ENCODE peak calls at places on chromosomes 3 and 15, in eight cellular contexts. One of them, this sample, is unnamed.

GRCh38 chr3:127961963-127962362 is 46.9 kb downstream of the KBTBD12 start:
- DNase-seq in mammary epithelial cell: peak; percentile 95
- DNase-seq in progenitor cell of endocrine pancreas: no peak
- DNase-seq in activated CD8-positive, alpha-beta memory T cell treated with anti-CD3 and anti-CD28 coated beads, Interleukin-2, amount 50 U/mL, for 4 hours: no peak
- DNase-seq in GM19239: no peak
- DNase-seq in IMR-90: peak; percentile 25
- DNase-seq in choroid plexus epithelial cell: peak; percentile 34
- DNase-seq in NCI-H1092 treated with DMSO at 0.1 percent for 48 hours: no peak
- DNase-seq in this sample: no peak

GRCh38 chr3:183381673-183382072 is 46.7 kb downstream of the MCF2L2 start:
- DNase-seq in GM19239: no peak
- DNase-seq in NCI-H1092 treated with DMSO at 0.1 percent for 48 hours: no peak
- DNase-seq in mammary epithelial cell: no peak
- DNase-seq in progenitor cell of endocrine pancreas: no peak
- DNase-seq in choroid plexus epithelial cell: no peak
- DNase-seq in activated CD8-positive, alpha-beta memory T cell treated with anti-CD3 and anti-CD28 coated beads, Interleukin-2, amount 50 U/mL, for 4 hours: no peak
- DNase-seq in IMR-90: no peak
- DNase-seq in this sample: no peak

GRCh38 chr3:37922721-37923575 is 61.3 kb downstream of the CTDSPL start:
- DNase-seq in activated CD8-positive, alpha-beta memory T cell treated with anti-CD3 and anti-CD28 coated beads, Interleukin-2, amount 50 U/mL, for 4 hours: no peak
- DNase-seq in progenitor cell of endocrine pancreas: no peak
- DNase-seq in mammary epithelial cell: no peak
- DNase-seq in GM19239: no peak
- DNase-seq in NCI-H1092 treated with DMSO at 0.1 percent for 48 hours: no peak
- DNase-seq in IMR-90: peak; percentile 61
- DNase-seq in choroid plexus epithelial cell: peak; percentile 50
- DNase-seq in this sample: no peak

GRCh38 chr3:95721938-95722337 is 1092.5 kb upstream of the EPHA6 start:
- DNase-seq in NCI-H1092 treated with DMSO at 0.1 percent for 48 hours: no peak
- DNase-seq in IMR-90: no peak
- DNase-seq in GM19239: no peak
- DNase-seq in progenitor cell of endocrine pancreas: no peak
- DNase-seq in mammary epithelial cell: no peak
- DNase-seq in choroid plexus epithelial cell: no peak
- DNase-seq in activated CD8-positive, alpha-beta memory T cell treated with anti-CD3 and anti-CD28 coated beads, Interleukin-2, amount 50 U/mL, for 4 hours: no peak
- DNase-seq in this sample: no peak

GRCh38 chr3:39207361-39208192 is 15.2 kb upstream of the XIRP1 start:
- DNase-seq in mammary epithelial cell: no peak
- DNase-seq in GM19239: no peak
- DNase-seq in NCI-H1092 treated with DMSO at 0.1 percent for 48 hours: no peak
- DNase-seq in progenitor cell of endocrine pancreas: no peak
- DNase-seq in choroid plexus epithelial cell: no peak
- DNase-seq in activated CD8-positive, alpha-beta memory T cell treated with anti-CD3 and anti-CD28 coated beads, Interleukin-2, amount 50 U/mL, for 4 hours: no peak
- DNase-seq in IMR-90: no peak
- DNase-seq in this sample: no peak

GRCh38 chr15:94631608-94632007 is 400.2 kb downstream of the MCTP2 start:
- DNase-seq in progenitor cell of endocrine pancreas: no peak
- DNase-seq in choroid plexus epithelial cell: no peak
- DNase-seq in IMR-90: no peak
- DNase-seq in GM19239: no peak
- DNase-seq in mammary epithelial cell: no peak
- DNase-seq in NCI-H1092 treated with DMSO at 0.1 percent for 48 hours: no peak
- DNase-seq in activated CD8-positive, alpha-beta memory T cell treated with anti-CD3 and anti-CD28 coated beads, Interleukin-2, amount 50 U/mL, for 4 hours: no peak
- DNase-seq in this sample: no peak

GRCh38 chr3:179526482-179526881 is 36.2 kb upstream of the ACTL6A start:
- DNase-seq in IMR-90: peak; percentile 27
- DNase-seq in mammary epithelial cell: no peak
- DNase-seq in choroid plexus epithelial cell: peak; percentile 23
- DNase-seq in activated CD8-positive, alpha-beta memory T cell treated with anti-CD3 and anti-CD28 coated beads, Interleukin-2, amount 50 U/mL, for 4 hours: no peak
- DNase-seq in progenitor cell of endocrine pancreas: no peak
- DNase-seq in NCI-H1092 treated with DMSO at 0.1 percent for 48 hours: no peak
- DNase-seq in GM19239: no peak
- DNase-seq in this sample: no peak

GRCh38 chr3:126484662-126485061 is 9.0 kb upstream of the ZXDC start:
- DNase-seq in NCI-H1092 treated with DMSO at 0.1 percent for 48 hours: no peak
- DNase-seq in GM19239: no peak
- DNase-seq in progenitor cell of endocrine pancreas: no peak
- DNase-seq in choroid plexus epithelial cell: no peak
- DNase-seq in activated CD8-positive, alpha-beta memory T cell treated with anti-CD3 and anti-CD28 coated beads, Interleukin-2, amount 50 U/mL, for 4 hours: no peak
- DNase-seq in IMR-90: no peak
- DNase-seq in mammary epithelial cell: no peak
- DNase-seq in this sample: no peak

GRCh38 chr3:58899159-58899952 is 150.5 kb downstream of the CFAP20DC start:
- DNase-seq in NCI-H1092 treated with DMSO at 0.1 percent for 48 hours: no peak
- DNase-seq in GM19239: no peak
- DNase-seq in mammary epithelial cell: no peak
- DNase-seq in IMR-90: no peak
- DNase-seq in choroid plexus epithelial cell: peak; percentile 29
- DNase-seq in activated CD8-positive, alpha-beta memory T cell treated with anti-CD3 and anti-CD28 coated beads, Interleukin-2, amount 50 U/mL, for 4 hours: peak; percentile 14
- DNase-seq in progenitor cell of endocrine pancreas: no peak
- DNase-seq in this sample: no peak

GRCh38 chr15:69758810-69759410 is 306.3 kb downstream of the RPLP1 start:
- DNase-seq in activated CD8-positive, alpha-beta memory T cell treated with anti-CD3 and anti-CD28 coated beads, Interleukin-2, amount 50 U/mL, for 4 hours: peak; percentile 82
- DNase-seq in GM19239: peak; percentile 39
- DNase-seq in IMR-90: peak; percentile 62
- DNase-seq in NCI-H1092 treated with DMSO at 0.1 percent for 48 hours: no peak
- DNase-seq in mammary epithelial cell: peak; percentile 34
- DNase-seq in progenitor cell of endocrine pancreas: no peak
- DNase-seq in choroid plexus epithelial cell: peak; percentile 64
- DNase-seq in this sample: no peak

GRCh38 chr3:1963896-1964295 is 134.8 kb upstream of the CNTN4 start:
- DNase-seq in GM19239: no peak
- DNase-seq in IMR-90: no peak
- DNase-seq in NCI-H1092 treated with DMSO at 0.1 percent for 48 hours: no peak
- DNase-seq in activated CD8-positive, alpha-beta memory T cell treated with anti-CD3 and anti-CD28 coated beads, Interleukin-2, amount 50 U/mL, for 4 hours: no peak
- DNase-seq in mammary epithelial cell: no peak
- DNase-seq in progenitor cell of endocrine pancreas: no peak
- DNase-seq in choroid plexus epithelial cell: no peak
- DNase-seq in this sample: no peak

GRCh38 chr15:62569460-62570404 is 404.6 kb upstream of the C2CD4B start:
- DNase-seq in IMR-90: peak; percentile 96
- DNase-seq in choroid plexus epithelial cell: peak; percentile 76
- DNase-seq in mammary epithelial cell: peak; percentile 15
- DNase-seq in progenitor cell of endocrine pancreas: no peak
- DNase-seq in activated CD8-positive, alpha-beta memory T cell treated with anti-CD3 and anti-CD28 coated beads, Interleukin-2, amount 50 U/mL, for 4 hours: no peak
- DNase-seq in NCI-H1092 treated with DMSO at 0.1 percent for 48 hours: peak; percentile 89
- DNase-seq in GM19239: no peak
- DNase-seq in this sample: no peak

GRCh38 chr3:150232992-150233451 is 175.1 kb upstream of the TSC22D2 start:
- DNase-seq in mammary epithelial cell: no peak
- DNase-seq in NCI-H1092 treated with DMSO at 0.1 percent for 48 hours: peak; percentile 88
- DNase-seq in progenitor cell of endocrine pancreas: no peak
- DNase-seq in activated CD8-positive, alpha-beta memory T cell treated with anti-CD3 and anti-CD28 coated beads, Interleukin-2, amount 50 U/mL, for 4 hours: no peak
- DNase-seq in choroid plexus epithelial cell: no peak
- DNase-seq in IMR-90: peak; percentile 35
- DNase-seq in GM19239: no peak
- DNase-seq in this sample: no peak

GRCh38 chr3:181735921-181736320 is 24.2 kb downstream of the SOX2 start:
- DNase-seq in choroid plexus epithelial cell: no peak
- DNase-seq in NCI-H1092 treated with DMSO at 0.1 percent for 48 hours: no peak
- DNase-seq in activated CD8-positive, alpha-beta memory T cell treated with anti-CD3 and anti-CD28 coated beads, Interleukin-2, amount 50 U/mL, for 4 hours: no peak
- DNase-seq in progenitor cell of endocrine pancreas: no peak
- DNase-seq in IMR-90: no peak
- DNase-seq in mammary epithelial cell: no peak
- DNase-seq in GM19239: no peak
- DNase-seq in this sample: no peak

GRCh38 chr3:72515915-72516314 is 332.3 kb downstream of the SHQ1 start:
- DNase-seq in progenitor cell of endocrine pancreas: no peak
- DNase-seq in choroid plexus epithelial cell: no peak
- DNase-seq in mammary epithelial cell: no peak
- DNase-seq in NCI-H1092 treated with DMSO at 0.1 percent for 48 hours: no peak
- DNase-seq in activated CD8-positive, alpha-beta memory T cell treated with anti-CD3 and anti-CD28 coated beads, Interleukin-2, amount 50 U/mL, for 4 hours: no peak
- DNase-seq in GM19239: no peak
- DNase-seq in IMR-90: peak; percentile 8
- DNase-seq in this sample: no peak

GRCh38 chr3:23238578-23238977 is 35.5 kb downstream of the UBE2E2 start:
- DNase-seq in progenitor cell of endocrine pancreas: no peak
- DNase-seq in activated CD8-positive, alpha-beta memory T cell treated with anti-CD3 and anti-CD28 coated beads, Interleukin-2, amount 50 U/mL, for 4 hours: no peak
- DNase-seq in NCI-H1092 treated with DMSO at 0.1 percent for 48 hours: no peak
- DNase-seq in GM19239: no peak
- DNase-seq in mammary epithelial cell: no peak
- DNase-seq in IMR-90: no peak
- DNase-seq in choroid plexus epithelial cell: no peak
- DNase-seq in this sample: no peak

GRCh38 chr3:74642876-74643275 is 28.4 kb upstream of the CNTN3 start:
- DNase-seq in choroid plexus epithelial cell: no peak
- DNase-seq in NCI-H1092 treated with DMSO at 0.1 percent for 48 hours: no peak
- DNase-seq in activated CD8-positive, alpha-beta memory T cell treated with anti-CD3 and anti-CD28 coated beads, Interleukin-2, amount 50 U/mL, for 4 hours: no peak
- DNase-seq in IMR-90: peak; percentile 15
- DNase-seq in GM19239: no peak
- DNase-seq in progenitor cell of endocrine pancreas: no peak
- DNase-seq in mammary epithelial cell: no peak
- DNase-seq in this sample: no peak

GRCh38 chr3:14370719-14371572 is 31.5 kb upstream of the SLC6A6 start:
- DNase-seq in progenitor cell of endocrine pancreas: no peak
- DNase-seq in NCI-H1092 treated with DMSO at 0.1 percent for 48 hours: no peak
- DNase-seq in IMR-90: no peak
- DNase-seq in choroid plexus epithelial cell: no peak
- DNase-seq in mammary epithelial cell: peak; percentile 16
- DNase-seq in activated CD8-positive, alpha-beta memory T cell treated with anti-CD3 and anti-CD28 coated beads, Interleukin-2, amount 50 U/mL, for 4 hours: no peak
- DNase-seq in GM19239: no peak
- DNase-seq in this sample: no peak

GRCh38 chr15:51322622-51323296 is 15.6 kb downstream of the CYP19A1 start:
- DNase-seq in progenitor cell of endocrine pancreas: no peak
- DNase-seq in activated CD8-positive, alpha-beta memory T cell treated with anti-CD3 and anti-CD28 coated beads, Interleukin-2, amount 50 U/mL, for 4 hours: no peak
- DNase-seq in mammary epithelial cell: no peak
- DNase-seq in NCI-H1092 treated with DMSO at 0.1 percent for 48 hours: no peak
- DNase-seq in IMR-90: no peak
- DNase-seq in choroid plexus epithelial cell: peak; percentile 42
- DNase-seq in GM19239: no peak
- DNase-seq in this sample: no peak

GRCh38 chr3:115960799-115961198 is 337.5 kb downstream of the GAP43 start:
- DNase-seq in mammary epithelial cell: no peak
- DNase-seq in IMR-90: no peak
- DNase-seq in GM19239: no peak
- DNase-seq in progenitor cell of endocrine pancreas: no peak
- DNase-seq in activated CD8-positive, alpha-beta memory T cell treated with anti-CD3 and anti-CD28 coated beads, Interleukin-2, amount 50 U/mL, for 4 hours: no peak
- DNase-seq in choroid plexus epithelial cell: no peak
- DNase-seq in NCI-H1092 treated with DMSO at 0.1 percent for 48 hours: no peak
- DNase-seq in this sample: no peak

GRCh38 chr3:129623447-129624118 is 17.1 kb upstream of the PLXND1 start:
- DNase-seq in choroid plexus epithelial cell: peak; percentile 65
- DNase-seq in IMR-90: no peak
- DNase-seq in mammary epithelial cell: no peak
- DNase-seq in progenitor cell of endocrine pancreas: no peak
- DNase-seq in activated CD8-positive, alpha-beta memory T cell treated with anti-CD3 and anti-CD28 coated beads, Interleukin-2, amount 50 U/mL, for 4 hours: no peak
- DNase-seq in GM19239: no peak
- DNase-seq in NCI-H1092 treated with DMSO at 0.1 percent for 48 hours: no peak
- DNase-seq in this sample: no peak